ENCODE peak calls at places on chromosomes 1 and 21, in four cellular contexts. K, H, X and M are unnamed samples.

GRCh38 chr1:32353886-32354570 is 8.3 kb downstream of the FAM229A start:
- DNase-seq in H (peak), X (no peak), K (peak), M (no peak)

GRCh38 chr21:33662046-33662445 is 19.7 kb downstream of the ITSN1 start:
- DNase-seq in K (no peak), X (no peak), H (no peak), M (no peak)

GRCh38 chr1:8560611-8561544 is 243.0 kb downstream of the SLC45A1 start:
- DNase-seq in X (no peak), K (peak), H (peak), M (no peak)

GRCh38 chr1:145716641-145717061 is 2.6 kb upstream of the CD160 start:
- DNase-seq in K (no peak), X (no peak), H (peak), M (no peak)

GRCh38 chr21:45309541-45310381 is 22.1 kb upstream of the POFUT2 start:
- DNase-seq in K (no peak), X (no peak), H (no peak), M (no peak)

GRCh38 chr1:23496490-23497181 is 12.7 kb upstream of the ASAP3 start:
- DNase-seq in X (no peak), H (peak), K (no peak), M (peak)

GRCh38 chr1:221795400-221795799 is 53.5 kb upstream of the DUSP10 start:
- DNase-seq in H (no peak), K (no peak), X (no peak), M (no peak)

GRCh38 chr1:22680736-22681135 is 27.7 kb downstream of the C1QB start:
- DNase-seq in H (no peak), X (no peak), K (no peak), M (no peak)

GRCh38 chr1:228274452-228275153 is 66.8 kb downstream of the OBSCN start:
- DNase-seq in X (no peak), K (no peak), H (peak), M (peak)

GRCh38 chr21:31553461-31553860 is 106.0 kb upstream of the SOD1 start:
- DNase-seq in X (no peak), H (no peak), K (no peak), M (no peak)

GRCh38 chr1:247386695-247387094 is 29.3 kb upstream of the NLRP3 start:
- DNase-seq in X (no peak), H (no peak), K (peak), M (no peak)

GRCh38 chr1:51048670-51049069 is 53.4 kb upstream of the C1orf185 start:
- DNase-seq in K (no peak), H (no peak), X (no peak), M (no peak)

GRCh38 chr1:201155354-201155753 is 1.1 kb upstream of the TMEM9 start:
- DNase-seq in X (no peak), H (no peak), K (no peak), M (no peak)

GRCh38 chr1:218476385-218476784 is 131.2 kb downstream of the TGFB2 start:
- DNase-seq in H (peak), X (no peak), K (peak), M (no peak)

GRCh38 chr1:205480349-205481278 is 23.9 kb upstream of the CDK18 start:
- DNase-seq in K (no peak), H (no peak), X (no peak), M (no peak)

GRCh38 chr1:59678809-59679228 is 135.9 kb upstream of the HOOK1 start:
- DNase-seq in X (no peak), H (peak), K (peak), M (no peak)

GRCh38 chr1:15027515-15027948 is 126.0 kb upstream of the TMEM51 start:
- DNase-seq in X (peak), H (peak), K (peak), M (peak)

GRCh38 chr1:165352442-165353293 is 3.8 kb downstream of the LMX1A start:
- DNase-seq in H (peak), X (peak), K (no peak), M (peak)

GRCh38 chr1:40717960-40718359 is 26.5 kb downstream of the NFYC start:
- DNase-seq in K (peak), H (no peak), X (no peak), M (no peak)

GRCh38 chr1:197799271-197799670 is 24.0 kb upstream of the DENND1B start:
- DNase-seq in H (peak), K (peak), X (no peak), M (peak)

GRCh38 chr21:44932366-44933181 is 7.3 kb upstream of the SLX9 start:
- DNase-seq in X (no peak), K (no peak), H (no peak), M (no peak)

GRCh38 chr1:223718850-223719249 is 6.5 kb downstream of the CAPN2 start:
- DNase-seq in H (peak), K (peak), X (no peak), M (peak)

GRCh38 chr1:173210273-173210672 is 3.1 kb upstream of the TNFSF4 start:
- DNase-seq in X (no peak), H (no peak), K (no peak), M (no peak)

GRCh38 chr1:36279110-36279788 is 26.9 kb upstream of the SH3D21 start:
- DNase-seq in X (no peak), H (no peak), K (peak), M (no peak)

GRCh38 chr1:53198241-53198651 is 1.6 kb downstream of the CPT2 start:
- DNase-seq in X (no peak), K (no peak), H (no peak), M (no peak)

GRCh38 chr1:87330201-87330953 is 1.7 kb downstream of the LMO4 start:
- DNase-seq in H (peak), X (peak), K (peak), M (peak)

GRCh38 chr1:241356187-241356518 is 852 bp downstream of the RGS7 start:
- DNase-seq in H (no peak), K (no peak), X (no peak), M (no peak)

GRCh38 chr1:235858784-235859183 is 7.9 kb downstream of the LYST start:
- DNase-seq in K (no peak), X (no peak), H (no peak), M (no peak)

GRCh38 chr1:97366986-97367385 is 553.8 kb downstream of the DPYD start:
- DNase-seq in K (no peak), H (no peak), X (no peak), M (no peak)

GRCh38 chr1:62247391-62248168 is 52.9 kb downstream of the L1TD1 start:
- DNase-seq in X (no peak), H (peak), K (no peak), M (peak)

GRCh38 chr1:51612349-51612982 is 4.4 kb upstream of the OSBPL9 start:
- DNase-seq in K (peak), H (no peak), X (no peak), M (no peak)

GRCh38 chr1:65955503-65955902 is 162.8 kb downstream of the PDE4B start:
- DNase-seq in X (no peak), K (no peak), H (no peak), M (no peak)

GRCh38 chr1:5637171-5637570 is 355.1 kb downstream of the NPHP4 start:
- DNase-seq in K (no peak), X (no peak), H (no peak), M (no peak)

GRCh38 chr1:157357111-157357510 is 195.2 kb downstream of the FCRL5 start:
- DNase-seq in X (no peak), H (no peak), K (no peak), M (no peak)

GRCh38 chr21:42237577-42237976 is 18.6 kb downstream of the ABCG1 start:
- DNase-seq in X (no peak), K (no peak), H (no peak), M (no peak)

GRCh38 chr1:45493116-45493697 is 2.2 kb upstream of the TESK2 start:
- DNase-seq in H (peak), K (peak), X (peak), M (peak)

DNA sequence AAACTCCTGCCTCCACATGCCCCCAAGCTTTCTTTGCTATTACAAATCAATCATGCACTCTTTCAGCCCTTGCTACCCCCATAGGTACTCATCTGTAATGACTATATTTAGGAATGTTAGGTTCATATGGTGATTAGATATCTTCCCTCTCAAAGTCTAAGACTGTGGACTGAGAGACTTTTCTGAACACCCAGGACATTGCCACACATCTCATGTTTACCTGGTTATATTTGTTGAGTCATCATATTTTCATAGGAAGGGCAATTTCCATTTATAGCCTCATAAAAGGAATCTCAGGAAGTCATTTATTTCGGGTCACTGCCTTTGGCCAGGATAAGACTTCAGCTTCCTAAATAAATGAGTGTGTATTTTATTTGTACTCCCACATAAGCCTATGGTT is 81.5 kb upstream of the LPGAT1 start:
- DNase-seq in K (no peak), H (no peak), X (no peak), M (no peak)
- H3K4me2 ChIP-seq in K (no peak), H (no peak), X (no peak), M (no peak)

DNA sequence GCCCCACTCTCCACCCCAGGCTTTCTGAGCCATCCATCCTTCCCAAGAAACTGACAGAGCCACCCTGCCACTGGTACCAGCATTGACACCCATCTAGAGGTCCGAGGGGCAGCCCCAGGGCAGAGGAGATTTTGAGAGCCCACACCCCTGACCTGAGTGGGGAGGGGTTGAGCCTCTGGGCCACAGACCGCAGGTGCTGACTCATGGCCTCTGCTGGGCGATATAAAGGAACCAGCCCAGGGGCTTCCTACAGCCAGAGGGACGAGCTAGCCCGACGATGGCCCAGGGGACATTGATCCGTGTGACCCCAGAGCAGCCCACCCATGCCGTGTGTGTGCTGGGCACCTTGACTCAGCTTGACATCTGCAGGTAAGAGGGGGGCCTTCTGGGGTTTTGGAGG is at the start of gene PADI4:
- DNase-seq in X (no peak), K (no peak), H (no peak), M (no peak)
- H3K56ac ChIP-seq in X (no peak), K (no peak), H (no peak), M (no peak)

GRCh38 chr1:161226320-161226711 is 456 bp downstream of the TOMM40L start:
- DNase-seq in H (no peak), K (no peak), X (no peak), M (no peak)
- H3K18ac ChIP-seq in H (peak), K (peak), X (peak), M (no peak)

GRCh38 chr21:46562472-46562871 is 42.4 kb downstream of the S100B start:
- DNase-seq in X (no peak), K (no peak), H (no peak), M (no peak)

GRCh38 chr21:46562964-46563607 is 41.8 kb downstream of the S100B start:
- DNase-seq in X (no peak), K (no peak), H (no peak), M (no peak)

GRCh38 chr21:46559291-46559983 is 45.4 kb downstream of the S100B start:
- DNase-seq in H (no peak), K (no peak), X (peak), M (no peak)

GRCh38 chr21:46560568-46561447 is 44.1 kb downstream of the S100B start:
- DNase-seq in K (no peak), H (no peak), X (no peak), M (no peak)

GRCh38 chr21:46561448-46562095 is 43.3 kb downstream of the S100B start:
- DNase-seq in X (no peak), H (no peak), K (no peak), M (no peak)
- H3K4me2 ChIP-seq in X (no peak), H (no peak), K (no peak), M (no peak)